ENCODE peak calls at places on chromosomes 13 and 19, in seven cellular contexts. C, J, Q, R, I, A and L are unnamed samples.

GRCh38 chr19:34482380-34483250 is 1.1 kb downstream of the WTIP start:
- DNase-seq in R (peak), A (no peak), Q (no peak), I (no peak), J (no peak), C (peak), L (peak)

GRCh38 chr19:12270854-12271253 is 23.8 kb downstream of the ZNF44 start:
- DNase-seq in C (no peak), A (no peak), R (no peak), I (no peak), J (no peak), Q (no peak), L (no peak)

GRCh38 chr19:7191946-7192691 is 102.1 kb downstream of the INSR start:
- DNase-seq in A (no peak), C (no peak), I (peak), J (no peak), R (no peak), Q (no peak), L (peak)

GRCh38 chr13:20608438-20609020 is 41.6 kb downstream of the IFT88 start:
- DNase-seq in C (no peak), Q (peak), J (no peak), R (no peak), A (no peak), I (no peak), L (peak)

GRCh38 chr13:21567714-21568113 is 36.3 kb downstream of the MICU2 start:
- DNase-seq in J (no peak), C (no peak), R (no peak), Q (no peak), I (no peak), A (no peak), L (no peak)

GRCh38 chr19:44800461-44800860 is 8.4 kb upstream of the BCAM start:
- DNase-seq in C (peak), R (peak), Q (peak), J (peak), A (peak), I (peak), L (peak)

GRCh38 chr13:45325806-45326205 is 15.2 kb downstream of the TPT1 start:
- DNase-seq in R (no peak), I (no peak), J (peak), A (peak), Q (peak), C (peak), L (peak)

GRCh38 chr13:58884353-58884752 is 1252.8 kb downstream of the PCDH17 start:
- DNase-seq in I (no peak), J (no peak), C (no peak), R (no peak), Q (no peak), A (no peak), L (no peak)

GRCh38 chr19:4297901-4298771 is 4.1 kb downstream of the TMIGD2 start:
- DNase-seq in Q (no peak), A (peak), I (no peak), C (no peak), R (no peak), J (no peak), L (peak)

GRCh38 chr19:35265126-35265995 is 3.4 kb upstream of the USF2 start:
- DNase-seq in Q (no peak), J (no peak), C (no peak), R (no peak), A (no peak), I (peak), L (no peak)

GRCh38 chr13:75465236-75465635 is 16.7 kb downstream of the TBC1D4 start:
- DNase-seq in J (no peak), C (no peak), R (no peak), A (no peak), I (no peak), Q (no peak), L (no peak)

GRCh38 chr19:8074501-8074900 is 21.9 kb downstream of the CCL25 start:
- DNase-seq in A (no peak), J (no peak), C (no peak), R (no peak), Q (no peak), I (no peak), L (no peak)

GRCh38 chr19:18167975-18168645 is 5.5 kb upstream of the IFI30 start:
- DNase-seq in R (peak), Q (no peak), J (no peak), C (peak), A (peak), I (peak), L (peak)

GRCh38 chr19:49151339-49152217 is 3.6 kb downstream of the HRC start:
- DNase-seq in I (no peak), R (peak), C (peak), Q (no peak), A (peak), J (peak), L (peak)

GRCh38 chr19:18333680-18334079 is 6.7 kb upstream of the PGPEP1 start:
- DNase-seq in Q (no peak), A (no peak), I (no peak), C (no peak), R (no peak), J (no peak), L (no peak)

GRCh38 chr19:21604351-21604926 is 99.0 kb downstream of the ZNF429 start:
- DNase-seq in R (no peak), A (no peak), J (no peak), I (no peak), C (peak), Q (no peak), L (peak)

GRCh38 chr19:807627-808175 is 10.4 kb downstream of the PTBP1 start:
- DNase-seq in J (no peak), C (no peak), R (no peak), A (no peak), I (no peak), Q (no peak), L (no peak)

GRCh38 chr13:112688560-112689497 is 1.0 kb upstream of the ATP11A start:
- DNase-seq in R (no peak), A (no peak), J (no peak), I (peak), Q (peak), C (no peak), L (no peak)

GRCh38 chr19:58229255-58229639 is 533 bp downstream of the ZNF544 start:
- DNase-seq in R (peak), A (peak), I (no peak), J (no peak), Q (peak), C (peak), L (peak)

GRCh38 chr13:113207890-113208423 is 512 bp downstream of the PCID2 start:
- DNase-seq in A (peak), Q (no peak), R (no peak), J (no peak), I (no peak), C (peak), L (peak)

GRCh38 chr19:48713041-48713863 is 6.3 kb downstream of the MAMSTR start:
- DNase-seq in A (no peak), I (no peak), J (no peak), Q (no peak), R (peak), C (no peak), L (peak)

GRCh38 chr13:76741624-76742023 is 144.6 kb downstream of the KCTD12 start:
- DNase-seq in C (no peak), J (no peak), R (no peak), A (no peak), I (no peak), Q (no peak), L (peak)

GRCh38 chr19:18205180-18205915 is 1.5 kb upstream of the RAB3A start:
- DNase-seq in R (no peak), J (peak), A (peak), I (no peak), C (peak), Q (peak), L (peak)